ENCODE peak calls at places on chromosomes 5 and 9, in five cellular contexts. X, N, L, H and Q are unnamed samples.

GRCh38 chr9:113205449-113206247 is 15.4 kb downstream of the FKBP15 start:
- DNase-seq in X (no peak), H (no peak), L (no peak), N (peak), Q (no peak)

GRCh38 chr9:77176106-77176505 is 1.2 kb upstream of the VPS13A start:
- DNase-seq in N (no peak), L (no peak), X (no peak), H (no peak), Q (no peak)

GRCh38 chr5:133347039-133347438 is 265.3 kb downstream of the FSTL4 start:
- DNase-seq in X (no peak), H (no peak), L (no peak), N (no peak), Q (no peak)

GRCh38 chr5:62969409-62970120 is 390.9 kb downstream of the LRRC70 start:
- DNase-seq in H (no peak), X (no peak), N (no peak), L (no peak), Q (no peak)

GRCh38 chr9:124602204-124602603 is 95.0 kb upstream of the NR5A1 start:
- DNase-seq in X (peak), N (no peak), H (no peak), L (no peak), Q (no peak)

GRCh38 chr5:116159006-116159405 is 74.2 kb downstream of the COMMD10 start:
- DNase-seq in N (no peak), L (no peak), H (no peak), X (no peak), Q (no peak)

GRCh38 chr9:115944166-115944948 is 209.2 kb upstream of the PAPPA start:
- DNase-seq in X (peak), H (peak), L (no peak), N (peak), Q (no peak)

GRCh38 chr9:114860187-114860586 is 54.3 kb upstream of the TNFSF15 start:
- DNase-seq in H (no peak), L (no peak), X (no peak), N (no peak), Q (no peak)

GRCh38 chr5:78504726-78505431 is 143.7 kb downstream of the LHFPL2 start:
- DNase-seq in N (peak), L (no peak), H (no peak), X (peak), Q (peak)

GRCh38 chr9:72338631-72339030 is 26.4 kb downstream of the ZFAND5 start:
- DNase-seq in H (no peak), N (no peak), X (no peak), L (no peak), Q (no peak)

GRCh38 chr9:127204771-127205470 is 59.7 kb upstream of the GARNL3 start:
- DNase-seq in H (no peak), L (no peak), N (peak), X (peak), Q (no peak)

GRCh38 chr9:94703488-94704140 is 22.9 kb upstream of the AOPEP start:
- DNase-seq in N (no peak), H (no peak), X (no peak), L (no peak), Q (no peak)

GRCh38 chr5:35683466-35683865 is 65.8 kb downstream of the SPEF2 start:
- DNase-seq in L (no peak), X (no peak), N (no peak), H (no peak), Q (no peak)